ENCODE peak calls at places on chromosomes 12 and 14, in five cellular contexts. Z is A549, C is Calu3, H is AG04450, A is body of pancreas. B is an unnamed sample.

GRCh38 chr12:14961466-14962155 is at the start of gene ARHGDIB:
- DNase-seq in Z (no peak), H (no peak), A (peak; percentile 56), C (no peak), B (no peak)

GRCh38 chr14:20436363-20436755 is 393 bp upstream of the KLHL33 start:
- DNase-seq in Z (no peak), C (no peak), H (no peak), A (no peak), B (peak; percentile 59)

GRCh38 chr12:62683724-62684501 is 217.3 kb downstream of the MON2 start:
- DNase-seq in C (no peak), A (peak; percentile 34), Z (no peak), H (no peak), B (no peak)

GRCh38 chr14:50600849-50601248 is 40.9 kb downstream of the ATL1 start:
- DNase-seq in C (no peak), A (peak; percentile 43), H (no peak), Z (no peak), B (no peak)

GRCh38 chr12:93886533-93887511 is 209.6 kb downstream of the CRADD start:
- DNase-seq in C (no peak), A (no peak), H (peak; percentile 51), Z (no peak), B (peak; percentile 94)

GRCh38 chr14:31777312-31777711 is 216.1 kb downstream of the NUBPL start:
- DNase-seq in C (no peak), Z (no peak), H (no peak), A (no peak), B (no peak)

GRCh38 chr14:104359301-104359968 is 220.1 kb upstream of the C14orf180 start:
- DNase-seq in C (no peak), Z (no peak), A (no peak), H (no peak), B (no peak)

GRCh38 chr12:102811125-102811737 is 105.8 kb downstream of the PAH start:
- DNase-seq in C (peak; percentile 73), H (no peak), Z (peak; percentile 38), A (peak; percentile 14), B (no peak)

GRCh38 chr12:108381793-108382436 is 42.8 kb upstream of the CMKLR1 start:
- DNase-seq in A (no peak), C (peak; percentile 16), Z (no peak), H (no peak), B (no peak)

GRCh38 chr14:89534896-89535615 is 118.0 kb upstream of the FOXN3 start:
- DNase-seq in A (no peak), H (peak; percentile 21), Z (no peak), C (no peak), B (peak; percentile 17)

GRCh38 chr14:103136388-103137271 is 13.4 kb downstream of the TNFAIP2 start:
- DNase-seq in C (no peak), A (no peak), Z (no peak), H (no peak), B (no peak)

GRCh38 chr12:81692008-81692407 is 67.1 kb downstream of the PPFIA2 start:
- DNase-seq in A (peak; percentile 70), C (peak; percentile 20), Z (no peak), H (no peak), B (no peak)

GRCh38 chr12:130863298-130863697 is 8.6 kb upstream of the RAN start:
- DNase-seq in H (no peak), A (no peak), C (peak; percentile 18), Z (no peak), B (no peak)

GRCh38 chr12:113242018-113242418 is 20.8 kb downstream of the TPCN1 start:
- DNase-seq in H (no peak), C (peak; percentile 87), Z (no peak), A (peak; percentile 92), B (peak; percentile 82)

GRCh38 chr14:65356327-65356836 is 56.1 kb upstream of the FUT8 start:
- DNase-seq in C (peak; percentile 82), H (peak; percentile 53), Z (peak; percentile 41), A (no peak), B (peak; percentile 46)

GRCh38 chr14:92600318-92601053 is 86.9 kb downstream of the RIN3 start:
- DNase-seq in C (no peak), Z (peak; percentile 66), H (no peak), A (peak; percentile 10), B (peak; percentile 77)

GRCh38 chr14:61500046-61500445 is 178.7 kb downstream of the PRKCH start:
- DNase-seq in A (no peak), H (no peak), Z (no peak), C (no peak), B (no peak)

GRCh38 chr14:43503508-43503907 is 1003.6 kb downstream of the FSCB start:
- DNase-seq in A (no peak), Z (no peak), C (no peak), H (no peak), B (no peak)

GRCh38 chr12:8662592-8662991 is at the start of gene MFAP5:
- DNase-seq in Z (no peak), A (no peak), C (no peak), H (no peak), B (peak; percentile 85)

GRCh38 chr12:6688543-6688999 is 604 bp downstream of the ZNF384 start:
- DNase-seq in Z (peak; percentile 92), A (peak; percentile 48), H (no peak), C (peak; percentile 30), B (no peak)

GRCh38 chr12:11797317-11797913 is 147.9 kb downstream of the ETV6 start:
- DNase-seq in Z (no peak), A (no peak), C (no peak), H (peak; percentile 96), B (peak; percentile 72)

GRCh38 chr14:45038865-45039264 is 45.1 kb upstream of the PRPF39 start:
- DNase-seq in A (no peak), H (no peak), Z (no peak), C (no peak), B (no peak)

GRCh38 chr14:69048456-69048855 is 69.4 kb upstream of the ACTN1 start:
- DNase-seq in C (peak; percentile 53), A (peak; percentile 57), Z (no peak), H (no peak), B (no peak)

GRCh38 chr14:105839425-105840265 is 313.3 kb downstream of the TMEM121 start:
- DNase-seq in Z (no peak), H (no peak), C (no peak), A (no peak), B (no peak)

GRCh38 chr12:125586441-125586840 is 521.2 kb downstream of the AACS start:
- DNase-seq in A (no peak), H (no peak), Z (no peak), C (no peak), B (no peak)

GRCh38 chr14:100824946-100825690 is 800 bp upstream of the MEG3 start:
- DNase-seq in Z (no peak), H (no peak), C (no peak), A (no peak), B (no peak)

GRCh38 chr14:76772300-76773187 is 11.3 kb downstream of the VASH1 start:
- DNase-seq in A (peak; percentile 72), C (no peak), Z (no peak), H (peak; percentile 3), B (no peak)

GRCh38 chr14:103629503-103630121 is 601 bp downstream of the KLC1 start:
- DNase-seq in C (peak; percentile 50), A (peak; percentile 34), Z (peak; percentile 43), H (no peak), B (no peak)

GRCh38 chr12:60684988-60685655 is 1089.3 kb downstream of the SLC16A7 start:
- DNase-seq in C (no peak), A (no peak), Z (no peak), H (no peak), B (no peak)

GRCh38 chr14:91311284-91311662 is 66.8 kb upstream of the GPR68 start:
- DNase-seq in Z (no peak), A (no peak), H (no peak), C (no peak), B (no peak)

GRCh38 chr12:30533518-30533917 is 162.2 kb downstream of the IPO8 start:
- DNase-seq in A (no peak), Z (no peak), H (no peak), C (no peak), B (no peak)

DNA sequence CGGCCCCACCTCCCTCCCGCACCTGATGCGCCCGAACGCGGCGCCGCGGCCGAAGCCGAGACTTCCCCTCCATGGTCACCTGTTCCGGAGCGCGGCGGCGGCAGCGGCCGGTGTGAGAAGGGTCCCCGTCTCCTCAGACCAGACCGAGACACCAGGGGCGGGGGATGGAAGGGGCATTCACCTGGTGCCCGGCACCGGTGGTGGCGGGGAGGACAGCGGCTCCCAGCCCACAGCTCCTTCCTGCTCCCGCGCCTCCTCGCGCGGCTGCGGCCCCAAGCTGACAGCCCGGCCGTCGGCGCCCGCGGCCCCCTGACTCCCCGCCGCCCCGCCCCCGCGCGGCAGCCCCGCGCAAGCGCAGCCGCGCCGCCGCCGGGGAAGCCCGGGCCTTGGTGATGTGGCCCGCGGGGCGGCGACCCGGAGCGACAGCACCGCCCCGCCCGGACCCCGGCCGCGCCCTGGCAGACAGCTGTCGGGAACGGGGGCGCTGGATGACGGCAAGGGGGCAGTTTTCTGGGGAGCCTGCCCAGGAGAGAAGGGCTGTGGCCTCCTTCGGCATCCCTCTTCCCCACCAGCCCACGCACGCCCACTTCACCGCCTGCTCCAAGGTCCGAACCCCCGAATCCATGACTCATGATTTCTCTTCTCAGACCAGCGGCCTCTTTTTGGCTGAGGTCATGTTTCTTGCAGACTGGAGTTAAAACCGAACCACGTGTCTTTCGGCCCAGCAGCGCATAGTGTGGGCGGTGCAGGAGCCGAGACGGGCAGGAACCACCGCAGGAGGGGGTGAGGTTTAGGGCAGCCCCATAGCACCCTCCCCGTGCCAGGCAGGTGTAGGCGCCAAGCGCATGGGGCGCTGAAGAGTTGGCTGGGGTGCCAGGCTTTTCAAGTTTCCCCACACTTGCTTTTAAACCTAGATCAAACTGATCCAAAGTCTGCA is at the start of gene SLC41A2:
- DNase-seq in A (peak; percentile 95), H (peak; percentile 83), Z (peak; percentile 93), C (peak; percentile 91), B (peak; percentile 55)
- TF ChIP-seq CTCF in A (peak; percentile 22), H (no peak), Z (no peak), C (no peak), B (no peak)

GRCh38 chr12:117026921-117027250 is 72.3 kb downstream of the TESC start:
- DNase-seq in H (no peak), C (no peak), Z (no peak), A (no peak), B (no peak)
- TF ChIP-seq CTCF in H (no peak), C (no peak), Z (no peak), A (no peak), B (no peak)

GRCh38 chr12:111268738-111269572 is 99.9 kb downstream of the PHETA1 start:
- DNase-seq in A (no peak), C (peak; percentile 25), H (no peak), Z (no peak), B (no peak)
- TF ChIP-seq CTCF in A (no peak), C (peak; percentile 81), H (peak; percentile 40), Z (peak; percentile 48), B (peak; percentile 53)

DNA sequence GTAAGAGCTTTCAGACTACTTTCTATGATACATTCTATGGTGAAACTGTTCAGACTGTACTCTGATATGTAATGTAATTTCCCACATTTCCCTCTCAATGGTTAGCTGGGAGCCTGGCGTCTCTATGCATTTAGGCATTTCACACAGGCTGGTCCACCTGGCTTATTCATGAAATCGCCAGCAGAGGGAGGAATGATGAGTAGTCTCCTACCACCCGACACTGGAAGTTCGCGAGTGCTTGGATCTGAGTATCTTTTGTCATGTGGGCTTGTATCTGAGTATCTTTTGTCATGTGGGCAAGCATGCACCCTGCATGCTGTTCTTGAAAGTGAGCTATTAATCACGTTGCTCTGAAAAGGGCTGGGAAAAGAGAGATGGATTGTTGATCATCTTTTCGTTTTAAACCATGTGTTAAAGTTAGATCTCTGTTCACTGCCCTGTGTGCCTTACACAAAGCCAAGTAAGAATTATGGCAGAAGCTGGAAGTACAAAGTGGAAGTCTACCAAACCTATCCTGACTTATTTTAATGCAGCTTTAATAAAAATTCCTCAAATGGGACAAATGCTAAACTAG is 235.0 kb downstream of the ATP23 start:
- DNase-seq in H (no peak), C (peak; percentile 6), Z (peak; percentile 10), A (peak; percentile 59), B (no peak)
- TF ChIP-seq CTCF in H (peak; percentile 44), C (no peak), Z (peak; percentile 36), A (peak; percentile 64), B (peak; percentile 69)